ENCODE peak calls at places on chromosome 13, in seven cellular contexts. D is left ventricle myocardium superior, E is neural crest cell, C is IMR-90, A is SW 1271, J is GM04503, L is left cardiac atrium. O is an unnamed sample.

GRCh38 chr13:30257433-30258099 is 49.8 kb downstream of the KATNAL1 start:
- DNase-seq in D (peak; percentile 32), E (peak; percentile 5), C (peak; percentile 9), A (no peak), J (no peak), L (no peak), O (no peak)

GRCh38 chr13:30792257-30793000 is 57.1 kb downstream of the ALOX5AP start:
- DNase-seq in D (peak; percentile 87), E (no peak), C (peak; percentile 94), A (no peak), J (peak; percentile 72), L (peak; percentile 84), O (peak; percentile 94)

GRCh38 chr13:19085258-19085657 is 96.4 kb downstream of the TUBA3C start:
- DNase-seq in D (no peak), E (no peak), C (no peak), A (no peak), J (no peak), L (no peak), O (no peak)

GRCh38 chr13:73466561-73466960 is 407.8 kb downstream of the KLF5 start:
- DNase-seq in D (no peak), E (no peak), C (no peak), A (no peak), J (no peak), L (no peak), O (no peak)

GRCh38 chr13:77016241-77016812 is 10.6 kb downstream of the FBXL3 start:
- DNase-seq in D (no peak), E (no peak), C (no peak), A (no peak), J (no peak), L (no peak), O (no peak)

GRCh38 chr13:95317037-95317989 is 16.1 kb upstream of the ABCC4 start:
- DNase-seq in D (peak; percentile 37), E (no peak), C (no peak), A (no peak), J (no peak), L (peak; percentile 29), O (no peak)

GRCh38 chr13:113448885-113449692 is 4.2 kb downstream of the ADPRHL1 start:
- DNase-seq in D (no peak), E (no peak), C (no peak), A (peak; percentile 66), J (no peak), L (no peak), O (peak; percentile 47)

GRCh38 chr13:84959818-84960217 is 839.4 kb downstream of the SLITRK6 start:
- DNase-seq in D (no peak), E (no peak), C (no peak), A (no peak), J (no peak), L (no peak), O (no peak)

GRCh38 chr13:44474122-44474910 is 100.7 kb downstream of the SERP2 start:
- DNase-seq in D (no peak), E (no peak), C (peak; percentile 17), A (no peak), J (no peak), L (no peak), O (no peak)

GRCh38 chr13:51902776-51903175 is 41.0 kb downstream of the CCDC70 start:
- DNase-seq in D (no peak), E (no peak), C (no peak), A (no peak), J (no peak), L (no peak), O (no peak)

GRCh38 chr13:106350208-106350607 is 185.3 kb downstream of the EFNB2 start:
- DNase-seq in D (no peak), E (no peak), C (no peak), A (no peak), J (no peak), L (no peak), O (no peak)

GRCh38 chr13:114071991-114072390 is 60.4 kb downstream of the RASA3 start:
- DNase-seq in D (peak; percentile 23), E (no peak), C (no peak), A (no peak), J (no peak), L (peak; percentile 16), O (peak; percentile 33)

GRCh38 chr13:97238432-97238831 is 16.3 kb downstream of the MBNL2 start:
- DNase-seq in D (no peak), E (no peak), C (no peak), A (no peak), J (no peak), L (no peak), O (no peak)

GRCh38 chr13:67440240-67440639 is 210.1 kb upstream of the PCDH9 start:
- DNase-seq in D (no peak), E (no peak), C (no peak), A (no peak), J (no peak), L (no peak), O (no peak)

GRCh38 chr13:99991013-99991805 is 9.6 kb downstream of the ZIC2 start:
- DNase-seq in D (no peak), E (no peak), C (no peak), A (no peak), J (no peak), L (no peak), O (peak; percentile 59)

GRCh38 chr13:67238277-67238859 is 8.2 kb upstream of the PCDH9 start:
- DNase-seq in D (no peak), E (no peak), C (peak; percentile 36), A (peak; percentile 29), J (no peak), L (no peak), O (no peak)

GRCh38 chr13:21399741-21400140 is 59.4 kb downstream of the ZDHHC20 start:
- DNase-seq in D (no peak), E (no peak), C (peak; percentile 18), A (peak; percentile 13), J (no peak), L (no peak), O (no peak)

GRCh38 chr13:26605845-26606244 is 48.4 kb downstream of the WASF3 start:
- DNase-seq in D (no peak), E (no peak), C (no peak), A (no peak), J (no peak), L (no peak), O (no peak)

GRCh38 chr13:73056054-73056962 is 2.5 kb upstream of the KLF5 start:
- DNase-seq in D (no peak), E (no peak), C (peak; percentile 84), A (no peak), J (peak; percentile 27), L (no peak), O (no peak)

GRCh38 chr13:32165791-32166190 is 134.2 kb downstream of the FRY start:
- DNase-seq in D (peak; percentile 74), E (no peak), C (no peak), A (no peak), J (no peak), L (peak; percentile 60), O (no peak)

GRCh38 chr13:50733392-50733791 is 110.1 kb downstream of the DLEU7 start:
- DNase-seq in D (no peak), E (no peak), C (no peak), A (no peak), J (no peak), L (no peak), O (no peak)

GRCh38 chr13:23707674-23708073 is 137.5 kb downstream of the TNFRSF19 start:
- DNase-seq in D (no peak), E (no peak), C (peak; percentile 49), A (no peak), J (no peak), L (no peak), O (no peak)

GRCh38 chr13:109963384-109963783 is 177.0 kb upstream of the IRS2 start:
- DNase-seq in D (no peak), E (no peak), C (no peak), A (no peak), J (no peak), L (no peak), O (no peak)

GRCh38 chr13:36343766-36344165 is 2.4 kb downstream of the SPART start:
- DNase-seq in D (no peak), E (no peak), C (no peak), A (no peak), J (no peak), L (no peak), O (no peak)

GRCh38 chr13:21354721-21355120 is 104.4 kb downstream of the ZDHHC20 start:
- DNase-seq in D (no peak), E (no peak), C (no peak), A (no peak), J (no peak), L (no peak), O (no peak)

GRCh38 chr13:93762703-93763102 is 536.1 kb downstream of the GPC6 start:
- DNase-seq in D (no peak), E (no peak), C (no peak), A (no peak), J (no peak), L (no peak), O (no peak)

GRCh38 chr13:40148103-40148502 is 492.6 kb downstream of the COG6 start:
- DNase-seq in D (no peak), E (no peak), C (no peak), A (no peak), J (no peak), L (no peak), O (no peak)

GRCh38 chr13:43042410-43042921 is 19.1 kb downstream of the DNAJC15 start:
- DNase-seq in D (no peak), E (no peak), C (no peak), A (no peak), J (no peak), L (no peak), O (no peak)

GRCh38 chr13:28636677-28637317 is 22.1 kb upstream of the POMP start:
- DNase-seq in D (no peak), E (peak; percentile 39), C (peak; percentile 89), A (peak; percentile 33), J (no peak), L (peak; percentile 50), O (no peak)

GRCh38 chr13:114148521-114148855 is 16.1 kb upstream of the RASA3 start:
- DNase-seq in D (no peak), E (no peak), C (no peak), A (no peak), J (no peak), L (no peak), O (peak; percentile 43)

GRCh38 chr13:74305876-74306275 is 171.7 kb upstream of the KLF12 start:
- DNase-seq in D (no peak), E (no peak), C (no peak), A (no peak), J (no peak), L (no peak), O (no peak)

GRCh38 chr13:38664920-38665319 is 22.0 kb upstream of the FREM2 start:
- DNase-seq in D (no peak), E (no peak), C (no peak), A (no peak), J (no peak), L (no peak), O (no peak)

GRCh38 chr13:112575680-112576079 is 12.3 kb downstream of the TUBGCP3 start:
- DNase-seq in D (no peak), E (no peak), C (no peak), A (no peak), J (peak; percentile 34), L (no peak), O (no peak)

GRCh38 chr13:110702089-110702488 is 3.8 kb downstream of the CARS2 start:
- DNase-seq in D (no peak), E (no peak), C (no peak), A (no peak), J (no peak), L (no peak), O (no peak)

O was measured in aorta.